ENCODE peak calls at places on chromosomes 5 and 9, in six cellular contexts. U, M, H, R, I and V are unnamed samples.
A peak's percentile ranks its signal among the peaks of the same experiment; 100 is the strongest.

GRCh38 chr5:68087866-68088265 is 127.7 kb upstream of the PIK3R1 start:
- DNase-seq in U (no peak), M (peak; percentile 38), H (no peak), R (no peak), I (no peak), V (no peak)

GRCh38 chr9:133074111-133074651 is 12.4 kb downstream of the CEL start:
- DNase-seq in U (no peak), M (peak; percentile 45), H (no peak), R (no peak), I (no peak), V (no peak)

GRCh38 chr5:86679949-86680348 is 62.2 kb downstream of the COX7C start:
- DNase-seq in U (no peak), M (no peak), H (no peak), R (no peak), I (no peak), V (no peak)

GRCh38 chr5:79847561-79847960 is 143.5 kb downstream of the MTX3 start:
- DNase-seq in U (no peak), M (no peak), H (no peak), R (no peak), I (no peak), V (no peak)

GRCh38 chr9:97986466-97986865 is 3.3 kb downstream of the ANP32B start:
- DNase-seq in U (peak; percentile 61), M (no peak), H (no peak), R (no peak), I (no peak), V (peak; percentile 61)

GRCh38 chr9:108671156-108671555 is 184.6 kb downstream of the ACTL7B start:
- DNase-seq in U (no peak), M (peak; percentile 9), H (no peak), R (no peak), I (no peak), V (no peak)

GRCh38 chr9:24296124-24296523 is 249.6 kb downstream of the IZUMO3 start:
- DNase-seq in U (no peak), M (no peak), H (no peak), R (no peak), I (no peak), V (no peak)

GRCh38 chr5:34533582-34534236 is 122.4 kb upstream of the RAI14 start:
- DNase-seq in U (no peak), M (peak; percentile 43), H (no peak), R (no peak), I (no peak), V (no peak)

GRCh38 chr5:121273818-121274433 is 577.8 kb upstream of the FTMT start:
- DNase-seq in U (no peak), M (peak; percentile 63), H (no peak), R (no peak), I (no peak), V (no peak)

GRCh38 chr5:91366571-91366970 is 16.5 kb downstream of the ARRDC3 start:
- DNase-seq in U (no peak), M (no peak), H (no peak), R (no peak), I (no peak), V (no peak)

GRCh38 chr9:16001856-16002255 is 449.0 kb downstream of the CCDC171 start:
- DNase-seq in U (no peak), M (peak; percentile 52), H (no peak), R (no peak), I (no peak), V (no peak)

GRCh38 chr5:35438786-35439185 is 178.9 kb upstream of the SPEF2 start:
- DNase-seq in U (no peak), M (peak; percentile 11), H (no peak), R (no peak), I (no peak), V (peak; percentile 2)

GRCh38 chr5:74541381-74541781 is 99.1 kb downstream of the ENC1 start:
- DNase-seq in U (no peak), M (peak; percentile 55), H (no peak), R (no peak), I (no peak), V (no peak)

GRCh38 chr5:178532666-178533065 is 57.5 kb downstream of the COL23A1 start:
- DNase-seq in U (no peak), M (no peak), H (no peak), R (no peak), I (peak; percentile 35), V (no peak)

GRCh38 chr9:130498298-130498917 is 53.6 kb downstream of the ASS1 start:
- DNase-seq in U (peak; percentile 18), M (no peak), H (no peak), R (no peak), I (no peak), V (no peak)

GRCh38 chr5:157219491-157220271 is 39.0 kb downstream of the ITK start:
- DNase-seq in U (no peak), M (no peak), H (no peak), R (no peak), I (no peak), V (peak; percentile 86)

GRCh38 chr5:157217289-157218024 is 36.8 kb downstream of the ITK start:
- DNase-seq in U (peak; percentile 55), M (no peak), H (no peak), R (no peak), I (no peak), V (no peak)

GRCh38 chr5:157225463-157226422 is 40.2 kb upstream of the CYFIP2 start:
- DNase-seq in U (no peak), M (no peak), H (no peak), R (no peak), I (no peak), V (no peak)

DNA sequence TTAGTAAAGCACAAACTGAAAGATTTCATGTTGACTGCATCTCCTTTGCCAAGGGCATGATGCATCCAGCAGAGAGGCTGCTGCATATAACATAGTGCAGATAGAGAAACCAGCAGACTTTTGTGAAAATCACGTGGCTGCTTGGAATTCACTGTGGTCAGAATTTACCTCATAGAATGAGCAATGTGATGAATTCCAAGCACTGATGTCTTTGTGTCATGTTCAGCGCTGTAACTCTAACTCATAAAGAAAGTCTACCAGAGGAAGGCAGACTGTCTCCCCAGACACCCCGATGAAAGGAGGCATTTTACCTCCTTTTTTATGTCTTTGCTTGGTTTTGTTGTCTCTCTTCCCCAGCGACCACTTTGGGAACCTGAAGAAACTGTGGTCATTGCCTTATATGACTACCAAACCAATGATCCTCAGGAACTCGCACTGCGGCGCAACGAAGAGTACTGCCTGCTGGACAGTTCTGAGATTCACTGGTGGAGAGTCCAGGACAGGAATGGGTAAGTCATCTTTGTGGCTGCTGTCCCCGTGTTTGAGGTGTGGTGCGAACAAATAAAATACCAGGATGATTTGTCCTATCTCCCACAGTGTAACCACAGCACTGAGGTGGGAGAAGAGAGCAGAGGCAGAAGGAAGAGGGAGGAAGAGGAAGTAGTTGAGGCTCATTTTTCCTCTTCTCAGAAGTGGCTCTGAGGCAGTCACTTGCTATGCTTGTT is 42.0 kb downstream of the ITK start:
- DNase-seq in U (no peak), M (peak; percentile 76), H (no peak), R (no peak), I (no peak), V (peak; percentile 36)
- H3K4me3 ChIP-seq in U (no peak overlapping the region), M (no peak overlapping the region), H (no peak overlapping the region), R (no peak overlapping the region), I (no peak overlapping the region), V (no peak overlapping the region)

GRCh38 chr5:56006094-56006493 is 11.3 kb upstream of the IL6ST start:
- DNase-seq in U (no peak), M (no peak), H (no peak), R (no peak), I (no peak), V (no peak)

GRCh38 chr5:56004874-56005273 is 10.1 kb upstream of the IL6ST start:
- DNase-seq in U (no peak), M (no peak), H (no peak), R (no peak), I (no peak), V (no peak)

GRCh38 chr5:56002303-56002702 is 7.5 kb upstream of the IL6ST start:
- DNase-seq in U (no peak), M (no peak), H (no peak), R (no peak), I (no peak), V (no peak)

GRCh38 chr5:56003633-56004032 is 8.9 kb upstream of the IL6ST start:
- DNase-seq in U (no peak), M (peak; percentile 33), H (no peak), R (no peak), I (no peak), V (no peak)

GRCh38 chr5:56003179-56003578 is 8.4 kb upstream of the IL6ST start:
- DNase-seq in U (no peak), M (peak; percentile 56), H (no peak), R (no peak), I (no peak), V (no peak)
- TF ChIP-seq CTCF in U (no peak), M (no peak), H (no peak), R (no peak), I (no peak), V (no peak)

GRCh38 chr9:137707361-137707760 is 88.6 kb downstream of the EHMT1 start:
- DNase-seq in U (no peak), M (no peak), H (no peak), R (no peak), I (no peak), V (no peak)

GRCh38 chr9:137703842-137704508 is 85.2 kb downstream of the EHMT1 start:
- DNase-seq in U (no peak), M (no peak), H (no peak), R (no peak), I (no peak), V (no peak)

GRCh38 chr9:137708590-137709284 is 89.9 kb downstream of the EHMT1 start:
- DNase-seq in U (no peak), M (no peak), H (no peak), R (no peak), I (no peak), V (no peak)

GRCh38 chr9:137705443-137705863 is 86.6 kb downstream of the EHMT1 start:
- DNase-seq in U (peak; percentile 75), M (no peak), H (no peak), R (no peak), I (no peak), V (peak; percentile 81)

DNA sequence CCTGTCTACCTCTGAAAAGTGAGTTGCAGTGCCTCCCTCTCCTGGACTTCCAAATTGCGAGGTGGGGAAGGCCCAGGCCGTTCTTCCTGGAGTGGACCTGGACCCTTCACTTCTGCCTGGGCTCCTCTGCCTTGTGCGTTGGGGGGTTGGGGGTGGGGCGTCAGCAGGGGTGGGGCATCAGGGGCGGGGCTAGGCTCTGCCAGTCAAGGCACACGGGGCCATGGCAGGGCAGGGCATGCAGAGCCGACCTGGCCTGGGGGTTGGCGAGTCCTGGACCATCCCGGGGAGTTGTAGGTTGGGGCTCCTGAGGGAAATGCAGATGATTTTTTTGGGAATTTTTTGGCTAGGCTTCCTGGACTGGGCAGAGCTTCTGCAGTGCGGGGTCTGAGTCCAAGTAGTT is 87.1 kb downstream of the EHMT1 start:
- DNase-seq in U (no peak), M (no peak), H (no peak), R (no peak), I (no peak), V (peak; percentile 29)
- H3K4me3 ChIP-seq in U (peak overlapping the region; percentile 19), M (no peak overlapping the region), H (no peak overlapping the region), R (no peak overlapping the region), I (no peak overlapping the region), V (peak overlapping the region; percentile 30)

GRCh38 chr5:164637931-164638521 is 1132.6 kb downstream of the MAT2B start:
- DNase-seq in U (no peak), M (no peak), H (no peak), R (no peak), I (no peak), V (no peak)

DNA sequence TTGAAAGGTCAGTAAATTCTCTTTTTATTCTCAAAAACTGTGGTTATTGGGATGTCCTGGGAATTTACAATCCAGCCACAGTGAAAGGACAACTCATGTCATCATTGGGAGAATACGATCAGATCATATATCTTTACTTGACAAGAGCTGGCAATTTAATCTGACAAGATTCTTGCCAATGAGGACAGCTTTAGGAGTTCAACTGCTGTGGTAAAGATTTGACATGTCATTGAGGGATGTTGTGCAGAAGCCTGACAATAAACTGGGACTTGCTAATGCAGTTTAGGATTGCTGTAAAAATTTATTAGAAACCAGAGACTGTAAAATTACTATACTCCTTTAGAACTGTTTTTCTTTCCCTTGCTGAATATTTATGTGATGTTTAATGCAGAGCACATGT is 1131.0 kb downstream of the MAT2B start:
- DNase-seq in U (no peak), M (no peak), H (no peak), R (no peak), I (no peak), V (no peak)
- TF ChIP-seq CTCF in U (no peak), M (no peak), H (no peak), R (no peak), I (no peak), V (no peak)